ENCODE peak calls at places on chromosomes 2 and 18, in seven cellular contexts. I is coronary artery, O is A549, D is NCI-H2081, N is uterus, B is amniotic stem cell, F is cortex of kidney. U is an unnamed sample.

GRCh38 chr2:175207741-175208438 is 26.4 kb upstream of the ATP5MC3 start:
- DNase-seq in I (no peak), O (no peak), D (peak), N (no peak), B (no peak), F (no peak), U (peak)

GRCh38 chr2:201938816-201939180 is 94.9 kb upstream of the FZD7 start:
- DNase-seq in I (no peak), O (no peak), D (no peak), N (no peak), B (no peak), F (no peak), U (no peak)

GRCh38 chr2:186917866-186918265 is 68.9 kb upstream of the ZSWIM2 start:
- DNase-seq in I (no peak), O (no peak), D (no peak), N (no peak), B (no peak), F (no peak), U (no peak)

GRCh38 chr2:101052147-101052546 is 50.1 kb downstream of the RPL31 start:
- DNase-seq in I (no peak), O (no peak), D (no peak), N (no peak), B (no peak), F (no peak), U (no peak)

GRCh38 chr2:177692828-177693269 is 300.3 kb downstream of the AGPS start:
- DNase-seq in I (no peak), O (peak), D (no peak), N (no peak), B (no peak), F (no peak), U (no peak)

GRCh38 chr18:26777316-26778053 is 88.0 kb downstream of the AQP4 start:
- DNase-seq in I (no peak), O (no peak), D (no peak), N (no peak), B (no peak), F (no peak), U (peak)

GRCh38 chr2:31577143-31577542 is 3.6 kb downstream of the SRD5A2 start:
- DNase-seq in I (no peak), O (no peak), D (no peak), N (no peak), B (no peak), F (no peak), U (no peak)

GRCh38 chr2:168613510-168613909 is 157.4 kb downstream of the CERS6 start:
- DNase-seq in I (no peak), O (no peak), D (no peak), N (no peak), B (no peak), F (no peak), U (no peak)

GRCh38 chr2:234559609-234560008 is 62.7 kb upstream of the ARL4C start:
- DNase-seq in I (no peak), O (peak), D (no peak), N (no peak), B (no peak), F (no peak), U (no peak)

GRCh38 chr2:6946722-6947121 is 29.5 kb downstream of the RNF144A start:
- DNase-seq in I (no peak), O (no peak), D (no peak), N (no peak), B (peak), F (no peak), U (no peak)